ENCODE peak calls at places on chromosome 10, in five cellular contexts. Z, X, S, O and U are unnamed samples.

GRCh38 chr10:61621538-61622150 is 41.1 kb upstream of the CABCOCO1 start:
- DNase-seq in Z (no peak), X (no peak), S (no peak), O (no peak), U (no peak)

GRCh38 chr10:118763202-118763988 is 8.6 kb upstream of the CACUL1 start:
- DNase-seq in Z (no peak), X (no peak), S (no peak), O (no peak), U (no peak)

GRCh38 chr10:116417821-116418220 is 9.8 kb upstream of the PNLIPRP3 start:
- DNase-seq in Z (no peak), X (no peak), S (no peak), O (no peak), U (no peak)

GRCh38 chr10:132910901-132911711 is 31.3 kb downstream of the CFAP46 start:
- DNase-seq in Z (no peak), X (no peak), S (no peak), O (no peak), U (no peak)

GRCh38 chr10:14749051-14749809 is 25.5 kb downstream of the FAM107B start:
- DNase-seq in Z (no peak), X (peak), S (no peak), O (no peak), U (no peak)

GRCh38 chr10:63665765-63666164 is 144.6 kb downstream of the REEP3 start:
- DNase-seq in Z (peak), X (peak), S (no peak), O (peak), U (no peak)

GRCh38 chr10:97025613-97026242 is 160.0 kb downstream of the SLIT1 start:
- DNase-seq in Z (peak), X (peak), S (peak), O (peak), U (peak)

GRCh38 chr10:103839867-103840746 is 15.3 kb downstream of the SH3PXD2A start:
- DNase-seq in Z (no peak), X (peak), S (peak), O (no peak), U (no peak)

GRCh38 chr10:73076361-73077183 is 20.1 kb downstream of the P4HA1 start:
- DNase-seq in Z (peak), X (no peak), S (no peak), O (no peak), U (no peak)

GRCh38 chr10:44385726-44386438 is 985 bp upstream of the CXCL12 start:
- DNase-seq in Z (no peak), X (peak), S (peak), O (no peak), U (no peak)

GRCh38 chr10:107019154-107019553 is 145.4 kb downstream of the SORCS1 start:
- DNase-seq in Z (no peak), X (no peak), S (no peak), O (no peak), U (no peak)

GRCh38 chr10:24706479-24707118 is 17.1 kb downstream of the ARHGAP21 start:
- DNase-seq in Z (peak), X (no peak), S (no peak), O (peak), U (no peak)

GRCh38 chr10:13949844-13950542 is 363.2 kb downstream of the PRPF18 start:
- DNase-seq in Z (peak), X (no peak), S (no peak), O (peak), U (no peak)

GRCh38 chr10:107971411-107971810 is 806.9 kb upstream of the SORCS1 start:
- DNase-seq in Z (no peak), X (no peak), S (no peak), O (no peak), U (no peak)

GRCh38 chr10:123136806-123137642 is 1.3 kb downstream of the HMX3 start:
- DNase-seq in Z (no peak), X (peak), S (peak), O (no peak), U (no peak)

GRCh38 chr10:106565546-106565945 is 599.0 kb downstream of the SORCS1 start:
- DNase-seq in Z (peak), X (no peak), S (no peak), O (no peak), U (no peak)

GRCh38 chr10:124524991-124525653 is 63.5 kb downstream of the LHPP start:
- DNase-seq in Z (no peak), X (no peak), S (no peak), O (no peak), U (no peak)

GRCh38 chr10:51010977-51011376 is 63.3 kb upstream of the PRKG1 start:
- DNase-seq in Z (peak), X (peak), S (no peak), O (peak), U (no peak)

DNA sequence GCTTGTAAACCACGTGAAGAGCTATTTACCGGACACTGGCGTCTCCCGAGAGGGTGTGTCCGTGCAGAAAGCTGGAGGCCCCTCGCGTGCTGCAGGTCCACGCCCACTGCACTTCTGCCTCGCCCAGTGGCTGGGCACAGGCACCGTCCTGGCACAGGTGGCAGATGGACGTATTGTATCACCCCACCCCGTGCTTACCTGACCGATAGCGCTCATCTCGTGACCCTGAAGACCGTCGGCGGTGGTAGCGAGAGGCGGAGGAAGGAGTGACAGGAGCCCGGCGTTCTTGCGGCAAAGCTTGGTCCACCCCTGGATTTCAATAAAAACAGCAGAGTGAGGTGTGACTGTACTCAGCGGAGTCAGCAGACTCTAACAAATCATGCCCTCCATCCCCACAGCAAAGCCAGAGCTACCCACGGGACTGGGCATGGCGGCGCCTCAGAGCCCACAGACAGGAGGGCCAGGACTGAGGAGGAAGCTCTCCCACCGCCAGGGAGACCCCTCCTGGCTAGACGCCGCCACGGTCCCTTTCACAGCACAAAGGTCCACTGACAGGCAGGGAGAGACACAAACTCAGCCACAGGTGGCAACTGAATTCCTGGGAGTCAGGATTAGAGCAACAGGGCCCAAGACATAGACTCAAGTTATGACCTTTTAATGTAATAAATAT is 217.1 kb downstream of the DIP2C start:
- DNase-seq in Z (no peak), X (no peak), S (peak), O (no peak), U (no peak)
- H3K18ac ChIP-seq in Z (no peak), X (no peak), S (no peak), O (no peak), U (no peak)

DNA sequence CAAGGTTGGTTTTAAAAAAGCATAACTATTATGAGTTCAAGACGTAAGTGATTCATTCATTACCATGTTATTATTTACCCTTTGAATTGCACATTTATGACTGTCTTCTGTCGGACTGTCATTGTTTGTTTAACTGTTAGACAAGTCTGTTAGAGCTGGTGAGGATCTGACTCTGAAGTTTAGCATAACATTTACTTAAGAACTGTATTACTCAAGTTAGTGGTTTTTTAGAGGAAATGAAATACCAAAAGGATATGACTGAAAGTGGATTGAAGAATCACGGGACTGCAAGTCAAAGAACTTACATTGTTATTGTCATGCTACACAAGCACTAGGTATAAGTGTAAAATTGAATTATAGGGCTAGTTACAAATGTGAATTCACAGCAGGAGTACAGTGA is 2.2 kb downstream of the CSGALNACT2 start:
- DNase-seq in Z (peak), X (no peak), S (no peak), O (peak), U (no peak)
- H3K18ac ChIP-seq in Z (peak), X (no peak), S (no peak), O (no peak), U (no peak)

DNA sequence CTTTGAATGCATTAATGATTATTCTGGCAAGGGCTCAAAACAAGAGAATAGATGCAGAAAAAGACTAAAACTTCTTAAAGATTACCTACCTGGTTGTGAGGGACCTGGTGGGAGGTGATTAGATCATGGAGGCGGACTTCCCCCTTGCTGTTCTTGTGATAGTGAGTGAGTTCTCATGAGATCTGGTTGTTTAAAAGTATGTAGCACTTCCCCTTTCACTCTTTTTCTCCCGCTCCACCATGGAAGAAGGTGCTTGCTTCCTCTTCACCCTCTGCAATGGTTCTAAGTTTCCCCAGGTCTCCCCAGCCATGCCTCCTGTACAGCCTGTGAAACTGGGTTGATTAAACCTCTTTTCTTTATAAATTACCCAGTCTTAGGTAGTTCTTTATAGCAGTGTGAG is 226.6 kb downstream of the ARHGAP12 start:
- DNase-seq in Z (no peak), X (no peak), S (no peak), O (no peak), U (no peak)
- H3K18ac ChIP-seq in Z (peak), X (no peak), S (no peak), O (no peak), U (no peak)

DNA sequence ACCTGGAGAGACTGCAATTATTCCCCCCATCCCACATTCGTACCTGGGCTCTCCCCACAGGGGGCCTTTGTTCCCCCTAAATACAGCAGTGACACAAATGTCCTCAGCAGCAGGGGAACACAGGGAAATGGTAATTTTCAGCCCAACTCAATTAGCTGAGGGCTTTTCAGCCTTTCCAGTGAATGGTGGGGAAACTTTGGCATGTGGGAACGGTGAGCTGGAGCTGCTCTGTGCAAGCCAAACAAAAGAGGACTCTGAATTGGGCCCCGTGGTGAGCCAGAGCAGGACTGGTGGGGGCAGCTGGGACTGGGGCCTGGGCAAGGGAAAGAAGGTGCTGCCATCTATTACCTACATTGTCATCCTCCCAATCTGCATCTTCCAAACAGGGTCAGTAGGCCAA is 51.0 kb downstream of the FBXW4 start:
- DNase-seq in Z (no peak), X (peak), S (peak), O (no peak), U (peak)
- H3K18ac ChIP-seq in Z (no peak), X (no peak), S (peak), O (no peak), U (no peak)

GRCh38 chr10:91603173-91603572 is 29.7 kb downstream of the PPP1R3C start:
- DNase-seq in Z (no peak), X (no peak), S (no peak), O (no peak), U (no peak)
- H3K18ac ChIP-seq in Z (peak), X (no peak), S (no peak), O (no peak), U (no peak)

GRCh38 chr10:49112098-49112497 is 3.2 kb downstream of the VSTM4 start:
- DNase-seq in Z (no peak), X (no peak), S (no peak), O (no peak), U (no peak)

GRCh38 chr10:49112851-49113250 is 2.5 kb downstream of the VSTM4 start:
- DNase-seq in Z (no peak), X (no peak), S (no peak), O (no peak), U (no peak)

GRCh38 chr10:49109669-49110335 is 5.5 kb downstream of the VSTM4 start:
- DNase-seq in Z (peak), X (no peak), S (no peak), O (no peak), U (no peak)

GRCh38 chr10:49110684-49111319 is 4.5 kb downstream of the VSTM4 start:
- DNase-seq in Z (no peak), X (no peak), S (no peak), O (no peak), U (no peak)

DNA sequence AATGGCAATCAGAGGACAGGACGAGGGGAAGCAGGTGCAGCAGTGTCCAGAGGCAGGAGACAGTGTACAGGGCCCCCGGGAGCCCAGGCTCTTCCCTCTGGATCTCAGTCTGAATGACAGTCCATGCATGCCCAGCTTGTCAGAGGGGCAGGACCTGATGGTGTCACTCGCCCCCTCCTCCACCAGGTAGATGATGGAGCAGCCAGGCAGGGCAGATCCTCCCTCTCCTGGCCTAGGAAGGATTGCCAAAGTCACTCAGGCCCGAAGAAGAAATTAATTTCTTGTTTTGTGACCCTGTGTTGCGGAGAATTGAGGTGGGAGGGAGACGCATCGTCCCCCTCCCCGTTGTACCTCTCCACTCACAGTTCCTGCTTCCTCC is 4.0 kb downstream of the VSTM4 start:
- DNase-seq in Z (no peak), X (no peak), S (no peak), O (no peak), U (no peak)
- H3K18ac ChIP-seq in Z (no peak), X (no peak), S (no peak), O (no peak), U (no peak)